ENCODE peak calls at places on chromosomes 7 and 10, in ten cellular contexts. U is progenitor cell of endocrine pancreas, K is fibroblast of the aortic adventitia, O is chondrocyte, G is uterus, L is bronchial epithelial cell, D is kidney epithelial cell, P is Caco-2, F is nephron progenitor cell, B is BJ. Z is an unnamed sample.

GRCh38 chr10:124414077-124414476 is 4.6 kb downstream of the OAT start:
- DNase-seq in L (no peak), K (peak), D (no peak), G (no peak), F (no peak), P (no peak), U (no peak), B (no peak), O (no peak), Z (no peak)

GRCh38 chr10:101223274-101224059 is 5.8 kb downstream of the LBX1 start:
- DNase-seq in B (no peak), D (no peak), U (no peak), O (no peak), F (peak), G (no peak), P (no peak), K (no peak), L (no peak), Z (no peak)

GRCh38 chr7:1282679-1283078 is 50.0 kb downstream of the UNCX start:
- DNase-seq in O (no peak), K (no peak), F (no peak), G (no peak), L (no peak), P (no peak), B (no peak), U (no peak), D (no peak), Z (no peak)

GRCh38 chr7:92228100-92228499 is 17.6 kb downstream of the KRIT1 start:
- DNase-seq in D (no peak), U (no peak), B (no peak), L (no peak), G (no peak), P (no peak), O (no peak), F (no peak), K (no peak), Z (no peak)

GRCh38 chr10:89242340-89242680 is 9.3 kb downstream of the LIPA start:
- DNase-seq in U (no peak), P (no peak), O (no peak), D (no peak), L (peak), B (no peak), F (no peak), G (no peak), K (no peak), Z (no peak)

GRCh38 chr10:677750-678661 is 11.5 kb downstream of the DIP2C start:
- DNase-seq in F (no peak), U (no peak), B (no peak), O (no peak), D (no peak), L (no peak), K (no peak), P (no peak), G (no peak), Z (no peak)

GRCh38 chr7:50805425-50806130 is 22.9 kb upstream of the GRB10 start:
- DNase-seq in D (no peak), F (no peak), U (no peak), B (no peak), L (no peak), P (no peak), G (no peak), O (no peak), K (no peak), Z (no peak)

GRCh38 chr7:131250331-131250730 is 77.3 kb upstream of the MKLN1 start:
- DNase-seq in K (no peak), U (no peak), L (no peak), G (no peak), B (no peak), P (no peak), O (no peak), D (no peak), F (no peak), Z (no peak)

GRCh38 chr10:6738464-6738824 is 158.4 kb upstream of the PRKCQ start:
- DNase-seq in P (no peak), O (no peak), G (no peak), L (no peak), U (no peak), D (no peak), B (no peak), F (peak), K (peak), Z (no peak)

GRCh38 chr10:58064714-58065528 is 202.8 kb downstream of the IPMK start:
- DNase-seq in O (no peak), B (no peak), U (no peak), K (peak), P (peak), F (peak), D (peak), L (peak), G (no peak), Z (peak)

GRCh38 chr10:134205-134742 is 981 bp upstream of the ZMYND11 start:
- DNase-seq in U (no peak), L (peak), K (peak), G (no peak), B (no peak), O (no peak), F (no peak), P (peak), D (no peak), Z (no peak)

GRCh38 chr7:108461855-108462254 is 5.6 kb upstream of the NRCAM start:
- DNase-seq in D (peak), B (no peak), G (no peak), O (no peak), K (peak), L (no peak), U (no peak), P (no peak), F (no peak), Z (no peak)

GRCh38 chr10:93873427-93874115 is 20.2 kb upstream of the SLC35G1 start:
- DNase-seq in D (peak), B (no peak), O (no peak), K (peak), P (no peak), G (no peak), L (peak), F (no peak), U (no peak), Z (peak)

GRCh38 chr10:84543948-84544347 is 215.6 kb downstream of the CCSER2 start:
- DNase-seq in K (no peak), B (no peak), D (no peak), O (no peak), F (no peak), U (no peak), L (peak), P (no peak), G (no peak), Z (peak)

GRCh38 chr7:28512648-28513435 is 100.5 kb downstream of the CREB5 start:
- DNase-seq in F (no peak), D (no peak), B (no peak), K (no peak), L (no peak), O (no peak), U (no peak), P (no peak), G (no peak), Z (no peak)

GRCh38 chr10:70381491-70382421 is 669 bp downstream of the LRRC20 start:
- DNase-seq in P (peak), U (peak), D (no peak), O (no peak), L (no peak), B (no peak), F (peak), G (peak), K (peak), Z (no peak)

GRCh38 chr7:128906766-128907559 is 3.5 kb downstream of the KCP start:
- DNase-seq in K (no peak), B (no peak), O (no peak), L (no peak), G (no peak), P (no peak), U (no peak), D (no peak), F (no peak), Z (no peak)

GRCh38 chr10:50621981-50622496 is 1.7 kb downstream of the SGMS1 start:
- DNase-seq in D (peak), K (peak), O (peak), B (peak), G (peak), L (peak), F (peak), P (peak), U (peak), Z (peak)

GRCh38 chr7:145959981-145960380 is 156.6 kb upstream of the CNTNAP2 start:
- DNase-seq in L (no peak), G (no peak), P (no peak), K (no peak), F (no peak), U (no peak), D (no peak), B (no peak), O (no peak), Z (no peak)

GRCh38 chr7:102322202-102322715 is 34.0 kb downstream of the SPDYE6 start:
- DNase-seq in L (no peak), D (no peak), K (no peak), O (no peak), F (no peak), B (no peak), G (no peak), P (no peak), U (no peak), Z (no peak)

GRCh38 chr7:47759056-47759706 is 177.3 kb upstream of the TNS3 start:
- DNase-seq in D (no peak), L (no peak), F (no peak), U (no peak), G (no peak), O (no peak), K (peak), B (no peak), P (no peak), Z (no peak)

GRCh38 chr10:63553031-63553430 is 31.8 kb downstream of the REEP3 start:
- DNase-seq in P (no peak), G (no peak), U (no peak), B (peak), O (no peak), F (no peak), K (peak), L (peak), D (no peak), Z (peak)

GRCh38 chr10:80453715-80454525 is at the start of gene TSPAN14:
- DNase-seq in K (peak), D (no peak), G (peak), L (peak), B (no peak), O (no peak), U (peak), F (peak), P (peak), Z (peak)

GRCh38 chr10:132610071-132610701 is 72.6 kb downstream of the INPP5A start:
- DNase-seq in O (peak), L (no peak), U (no peak), D (no peak), F (no peak), G (peak), P (no peak), B (no peak), K (no peak), Z (no peak)

GRCh38 chr7:22663319-22663718 is 63.7 kb upstream of the IL6 start:
- DNase-seq in O (no peak), L (no peak), K (peak), D (no peak), U (no peak), P (no peak), F (no peak), B (peak), G (no peak), Z (peak)

GRCh38 chr7:140695381-140695780 is 1.1 kb upstream of the NDUFB2 start:
- DNase-seq in U (no peak), G (no peak), F (no peak), P (no peak), L (no peak), D (no peak), B (no peak), O (no peak), K (no peak), Z (no peak)

GRCh38 chr7:140689199-140690152 is 7.0 kb upstream of the NDUFB2 start:
- DNase-seq in P (no peak), B (no peak), U (no peak), F (no peak), L (no peak), O (no peak), D (no peak), G (no peak), K (no peak), Z (no peak)

GRCh38 chr7:140694592-140694991 is 1.9 kb upstream of the NDUFB2 start:
- DNase-seq in L (no peak), P (no peak), F (no peak), U (no peak), K (no peak), B (no peak), G (no peak), D (no peak), O (no peak), Z (no peak)

GRCh38 chr7:140688341-140688740 is 8.2 kb upstream of the NDUFB2 start:
- DNase-seq in U (no peak), L (no peak), P (no peak), F (no peak), G (no peak), B (no peak), K (no peak), D (no peak), O (no peak), Z (no peak)

DNA sequence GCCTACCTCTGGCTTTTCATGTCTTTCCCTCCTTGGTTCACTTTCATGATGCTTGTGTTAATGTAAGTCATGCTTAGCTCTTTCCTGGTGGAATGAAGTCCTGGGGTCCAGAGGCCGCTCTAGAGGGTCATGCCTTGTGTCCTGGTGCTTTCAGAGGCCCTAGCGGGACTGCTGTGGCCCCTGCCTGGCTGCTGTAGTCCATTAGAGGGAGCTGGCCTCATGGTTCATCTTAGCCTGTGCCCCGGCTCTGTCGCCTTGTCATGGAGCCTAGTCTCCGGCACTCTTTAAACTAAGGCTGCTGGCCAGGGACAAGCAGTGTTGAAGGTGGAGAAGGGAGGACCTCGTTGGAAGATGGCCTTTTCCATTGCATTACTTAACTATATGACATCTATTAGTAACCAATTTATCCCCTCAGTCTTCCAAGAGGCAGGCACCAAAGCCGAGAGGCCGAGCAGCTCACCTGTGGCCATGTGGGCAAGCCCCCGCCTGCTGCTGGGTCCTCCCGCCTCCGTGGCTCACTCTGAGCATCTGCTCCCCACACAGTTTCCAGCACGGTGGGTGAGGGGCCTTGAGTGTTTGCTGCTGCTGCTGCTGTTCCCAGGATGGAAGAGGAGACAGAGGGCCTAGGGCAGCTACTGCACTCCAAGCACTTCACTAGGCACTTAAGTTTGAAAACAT is 5.0 kb upstream of the NDUFB2 start:
- DNase-seq in D (no peak), F (no peak), P (no peak), B (no peak), K (no peak), U (no peak), G (no peak), O (no peak), L (no peak), Z (no peak)
- TF ChIP-seq CTCF in D (no peak), F (no peak), P (no peak), B (no peak), K (no peak), U (no peak), G (no peak), O (no peak), L (no peak), Z (no peak)

GRCh38 chr10:47291682-47292081 is 8.3 kb upstream of the GDF10 start:
- DNase-seq in G (no peak), K (no peak), O (no peak), D (no peak), P (no peak), F (no peak), B (no peak), L (no peak), U (no peak), Z (no peak)

GRCh38 chr10:47294501-47294900 is 5.5 kb upstream of the GDF10 start:
- DNase-seq in P (no peak), U (no peak), G (no peak), O (no peak), K (no peak), F (no peak), L (no peak), B (no peak), D (no peak), Z (no peak)

GRCh38 chr10:47295411-47295810 is 4.6 kb upstream of the GDF10 start:
- DNase-seq in K (no peak), B (no peak), U (no peak), P (no peak), D (no peak), L (no peak), F (no peak), O (no peak), G (peak), Z (no peak)

GRCh38 chr10:47296111-47296894 is 3.7 kb upstream of the GDF10 start:
- DNase-seq in U (no peak), K (peak), P (no peak), O (no peak), G (no peak), B (no peak), D (no peak), L (no peak), F (no peak), Z (no peak)

GRCh38 chr10:47294057-47294456 is 5.9 kb upstream of the GDF10 start:
- DNase-seq in F (no peak), B (no peak), P (no peak), O (no peak), L (no peak), G (peak), K (no peak), U (no peak), D (no peak), Z (no peak)
- TF ChIP-seq CTCF in F (no peak), B (no peak), P (no peak), O (no peak), L (no peak), G (no peak), K (no peak), U (no peak), D (no peak), Z (no peak)

DNA sequence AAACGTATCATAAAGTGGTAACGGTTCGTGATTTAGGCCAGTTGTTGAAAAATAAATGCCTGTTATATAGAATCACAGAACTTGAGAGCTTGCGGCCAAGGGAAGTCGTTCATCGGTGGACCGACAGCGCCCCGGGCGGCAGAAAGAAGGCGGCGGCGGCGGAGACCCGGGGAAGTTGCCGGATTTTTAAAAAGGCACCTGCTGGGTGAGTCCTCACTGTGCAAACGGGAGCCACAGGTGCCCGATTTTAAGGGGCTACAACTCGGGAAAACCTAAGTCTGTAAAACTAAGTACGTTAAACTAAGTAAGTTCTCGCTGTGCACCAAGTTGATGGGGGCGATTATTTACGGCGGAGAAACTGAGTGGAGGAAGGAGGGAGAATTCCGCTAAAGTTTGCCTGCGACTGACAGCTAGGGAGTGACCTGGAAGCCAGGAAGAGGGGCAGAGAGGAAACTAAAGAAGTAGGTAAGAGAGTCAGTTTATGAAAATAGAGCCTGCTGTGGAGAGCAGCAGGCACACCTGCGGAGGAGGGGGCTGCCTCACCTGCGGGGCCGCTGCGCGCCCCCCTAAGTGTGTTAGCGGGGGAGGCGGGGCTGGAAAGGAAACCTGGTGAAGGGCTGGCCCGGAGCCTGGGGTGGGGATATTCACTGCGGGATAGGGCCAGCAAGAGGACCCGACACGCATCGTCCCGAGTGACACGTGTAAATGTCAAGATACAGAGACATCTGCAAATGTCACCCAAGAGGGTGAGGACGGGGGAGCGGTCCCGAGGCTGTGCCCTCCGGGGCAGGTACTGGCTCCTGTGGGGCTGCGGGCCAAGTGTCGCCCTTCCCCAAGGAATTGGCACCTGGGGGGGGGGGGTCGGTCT is 1.0 kb downstream of the ADAM12 start:
- DNase-seq in K (peak), B (peak), U (peak), O (no peak), F (peak), G (peak), L (peak), D (no peak), P (peak), Z (peak)
- TF ChIP-seq CTCF in K (peak), B (peak), U (peak), O (peak), F (peak), G (peak), L (peak), D (peak), P (peak), Z (peak)

GRCh38 chr7:142228681-142229080 is 29.2 kb downstream of the PRSS58 start:
- DNase-seq in G (no peak), P (no peak), L (no peak), D (no peak), U (no peak), B (no peak), K (no peak), F (no peak), O (no peak), Z (no peak)

DNA sequence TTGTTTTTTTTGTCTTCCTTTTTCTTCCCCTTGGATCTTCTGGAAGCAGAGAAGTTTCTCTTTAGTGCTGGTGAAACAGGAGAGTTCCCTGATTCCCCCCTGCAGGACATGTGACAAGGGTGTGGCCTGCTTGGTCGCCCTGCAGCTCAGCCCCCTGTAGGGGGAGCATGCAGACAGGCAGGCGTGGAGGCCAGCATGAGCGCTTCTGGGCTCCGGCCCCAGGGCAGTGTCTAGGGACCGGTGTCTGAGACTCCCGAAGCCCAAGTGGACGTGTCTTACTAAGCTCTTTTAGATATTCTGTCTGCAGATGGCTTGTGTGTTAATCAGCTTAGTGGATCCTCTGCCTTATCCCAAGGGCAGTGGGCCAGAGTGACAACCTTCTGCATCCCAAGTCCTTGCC is 26.1 kb downstream of the PRSS58 start:
- DNase-seq in L (no peak), O (no peak), K (no peak), B (no peak), F (peak), G (no peak), D (no peak), P (peak), U (peak), Z (no peak)
- TF ChIP-seq CTCF in L (no peak), O (no peak), K (no peak), B (no peak), F (peak), G (no peak), D (no peak), P (peak), U (peak), Z (no peak)

DNA sequence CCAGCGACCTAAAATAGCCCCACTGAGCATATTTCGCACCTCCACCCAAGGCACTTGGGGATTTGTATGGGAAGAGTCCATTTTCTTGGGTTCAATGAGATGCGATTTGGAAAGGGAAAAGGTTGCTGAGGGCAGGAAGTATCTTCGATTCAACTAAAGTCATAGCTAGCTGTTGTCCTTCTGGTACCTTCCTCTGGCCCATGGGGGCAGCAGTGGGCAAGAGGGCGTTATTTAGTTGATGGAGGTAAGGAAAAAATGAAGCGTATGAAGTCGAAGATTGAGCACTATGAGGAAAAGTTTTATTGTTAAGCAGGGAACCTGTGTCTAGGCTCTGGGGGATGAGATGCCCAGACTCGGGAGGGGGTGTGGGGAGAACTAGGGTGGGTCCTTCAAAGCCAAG is 135.4 kb downstream of the EVX1 start:
- DNase-seq in U (no peak), D (no peak), P (no peak), F (no peak), K (no peak), O (no peak), B (no peak), G (no peak), L (no peak), Z (no peak)
- TF ChIP-seq CTCF in U (no peak), D (peak), P (peak), F (no peak), K (no peak), O (no peak), B (peak), G (no peak), L (no peak), Z (no peak)

Z was measured in HFFc6.